ENCODE peak calls at places on chromosomes 2 and 18, in four cellular contexts. I is GM12878, E is K562, R is H1. D is an unnamed sample.

GRCh38 chr18:38539373-38539772 is 973.8 kb upstream of the CELF4 start:
- DNase-seq in I (no peak), E (no peak), R (no peak), D (no peak)

GRCh38 chr18:28922936-28923335 is 746.0 kb upstream of the CDH2 start:
- DNase-seq in E (no peak), I (no peak), R (no peak), D (no peak)

GRCh38 chr2:54176577-54176976 is 61.2 kb downstream of the ACYP2 start:
- DNase-seq in E (peak), R (peak), I (no peak), D (peak)

GRCh38 chr2:162748566-162749215 is 89.9 kb downstream of the KCNH7 start:
- DNase-seq in E (no peak), I (no peak), R (no peak), D (no peak)

GRCh38 chr18:26655614-26656400 is 107.5 kb upstream of the KCTD1 start:
- DNase-seq in R (no peak), E (no peak), I (no peak), D (no peak)

GRCh38 chr2:101387151-101387807 is at the start of gene CREG2:
- DNase-seq in I (no peak), E (peak), R (peak), D (peak)

GRCh38 chr2:172836386-172837200 is 100.9 kb downstream of the RAPGEF4 start:
- DNase-seq in R (no peak), E (peak), I (no peak), D (no peak)

GRCh38 chr2:131112477-131113027 is 7.4 kb downstream of the PLEKHB2 start:
- DNase-seq in I (no peak), E (no peak), R (no peak), D (no peak)

GRCh38 chr2:8719528-8719927 is 37.7 kb downstream of the ID2 start:
- DNase-seq in I (no peak), E (no peak), R (no peak), D (no peak)

GRCh38 chr2:152400607-152401214 is 65.7 kb downstream of the FMNL2 start:
- DNase-seq in I (no peak), E (no peak), R (no peak), D (no peak)

GRCh38 chr2:122186761-122187222 is 431.3 kb downstream of the TSN start:
- DNase-seq in E (peak), I (no peak), R (no peak), D (no peak)

GRCh38 chr2:214193943-214194342 is 216.9 kb upstream of the VWC2L start:
- DNase-seq in R (no peak), E (no peak), I (no peak), D (no peak)

GRCh38 chr2:54619660-54620231 is 103.7 kb upstream of the EML6 start:
- DNase-seq in R (no peak), I (no peak), E (no peak), D (no peak)

GRCh38 chr2:152200562-152201465 is 25.3 kb upstream of the STAM2 start:
- DNase-seq in R (peak), I (no peak), E (peak), D (peak)

GRCh38 chr2:16726147-16726546 is 60.5 kb upstream of the CYRIA start:
- DNase-seq in E (no peak), I (no peak), R (no peak), D (no peak)
- TF ChIP-seq BRCA1 in E (no peak), I (no peak), R (no peak), D (no peak)

GRCh38 chr2:207935991-207936370 is 89.3 kb downstream of the PLEKHM3 start:
- DNase-seq in I (no peak), R (no peak), E (no peak), D (peak)

GRCh38 chr2:207935121-207935990 is 90.0 kb downstream of the PLEKHM3 start:
- DNase-seq in R (no peak), I (no peak), E (no peak), D (peak)

GRCh38 chr2:207937818-207938217 is 87.5 kb downstream of the PLEKHM3 start:
- DNase-seq in R (no peak), I (no peak), E (no peak), D (no peak)

GRCh38 chr2:207937253-207937652 is 88.1 kb downstream of the PLEKHM3 start:
- DNase-seq in I (no peak), E (no peak), R (no peak), D (peak)

DNA sequence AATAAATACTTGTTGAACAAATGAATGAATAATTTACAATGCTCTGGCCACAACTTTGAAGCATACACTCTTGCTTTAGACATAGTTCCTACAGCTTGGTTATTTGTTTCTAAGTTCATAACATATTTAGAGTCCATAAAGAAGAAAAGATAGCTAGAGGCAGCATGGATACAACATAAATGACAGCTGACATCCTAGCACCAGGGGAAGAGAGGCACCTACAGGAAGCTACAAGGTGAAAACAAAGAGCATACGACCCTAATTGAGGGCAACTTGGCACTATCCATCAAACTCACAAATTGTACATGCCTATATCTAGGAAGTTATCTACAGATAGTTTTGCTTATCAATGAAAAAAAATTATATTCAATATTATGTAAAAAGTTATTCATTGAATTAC is 88.9 kb downstream of the PLEKHM3 start:
- DNase-seq in E (no peak), I (no peak), R (no peak), D (peak)
- TF ChIP-seq BRCA1 in E (no peak), I (no peak), R (no peak), D (no peak)

GRCh38 chr2:84924173-84925106 is 19.0 kb downstream of the TMSB10 start:
- DNase-seq in R (no peak), I (peak), E (peak), D (peak)
- TF ChIP-seq BRCA1 in R (no peak), I (no peak), E (no peak), D (no peak)

GRCh38 chr18:11251229-11251890 is 102.0 kb upstream of the PIEZO2 start:
- DNase-seq in R (no peak), E (no peak), I (no peak), D (no peak)
- TF ChIP-seq BRCA1 in R (no peak), E (no peak), I (no peak), D (no peak)